ENCODE peak calls at places on chromosomes 12 and 14, in eight cellular contexts. H, R, N, T, U, Q, D and Z are unnamed samples.
A peak's percentile ranks its signal among the peaks of the same experiment; 100 is the strongest.

GRCh38 chr14:78567343-78567742 is 397.2 kb downstream of the NRXN3 start:
- DNase-seq in H (no peak), R (no peak), N (no peak), T (no peak), U (no peak), Q (no peak), D (no peak), Z (peak; percentile 13)

GRCh38 chr12:6206327-6206726 is 6.1 kb downstream of the CD9 start:
- DNase-seq in H (no peak), R (no peak), N (no peak), T (no peak), U (no peak), Q (no peak), D (no peak), Z (no peak)

GRCh38 chr12:132030367-132031038 is 80.8 kb downstream of the EP400 start:
- DNase-seq in H (no peak), R (no peak), N (peak; percentile 84), T (no peak), U (peak; percentile 40), Q (no peak), D (peak; percentile 8), Z (no peak)

GRCh38 chr12:24909667-24910066 is 39.2 kb downstream of the BCAT1 start:
- DNase-seq in H (no peak), R (no peak), N (no peak), T (peak; percentile 24), U (peak; percentile 80), Q (peak; percentile 36), D (peak; percentile 75), Z (no peak)

GRCh38 chr14:21734457-21735074 is 60.9 kb upstream of the OR4E1 start:
- DNase-seq in H (no peak), R (peak; percentile 78), N (peak; percentile 81), T (peak; percentile 34), U (no peak), Q (peak; percentile 46), D (peak; percentile 58), Z (peak; percentile 88)

GRCh38 chr12:9039397-9039977 is 50.1 kb downstream of the KLRG1 start:
- DNase-seq in H (no peak), R (peak; percentile 66), N (peak; percentile 64), T (no peak), U (no peak), Q (peak; percentile 31), D (peak; percentile 58), Z (peak; percentile 69)

GRCh38 chr14:22570132-22570949 is 18.7 kb downstream of the DAD1 start:
- DNase-seq in H (no peak), R (peak; percentile 92), N (peak; percentile 92), T (peak; percentile 86), U (peak; percentile 82), Q (peak; percentile 91), D (peak; percentile 89), Z (peak; percentile 94)

GRCh38 chr12:106736051-106736957 is 38.2 kb upstream of the RIC8B start:
- DNase-seq in H (no peak), R (no peak), N (peak; percentile 13), T (no peak), U (no peak), Q (no peak), D (no peak), Z (peak; percentile 12)

GRCh38 chr12:117857632-117858274 is 111.0 kb downstream of the KSR2 start:
- DNase-seq in H (no peak), R (peak; percentile 67), N (peak; percentile 88), T (peak; percentile 58), U (no peak), Q (peak; percentile 69), D (peak; percentile 42), Z (peak; percentile 64)

GRCh38 chr14:88013750-88014349 is 8.9 kb downstream of the GPR65 start:
- DNase-seq in H (no peak), R (peak; percentile 83), N (peak; percentile 84), T (peak; percentile 70), U (peak; percentile 77), Q (peak; percentile 87), D (peak; percentile 87), Z (peak; percentile 76)

GRCh38 chr12:27246774-27247173 is 2.7 kb downstream of the STK38L start:
- DNase-seq in H (no peak), R (no peak), N (no peak), T (no peak), U (no peak), Q (no peak), D (no peak), Z (no peak)

GRCh38 chr12:71477609-71478008 is 38.0 kb downstream of the LGR5 start:
- DNase-seq in H (no peak), R (no peak), N (no peak), T (no peak), U (no peak), Q (no peak), D (no peak), Z (no peak)

GRCh38 chr14:23566112-23566781 is 1.3 kb downstream of the AP1G2 start:
- DNase-seq in H (no peak), R (no peak), N (no peak), T (no peak), U (no peak), Q (no peak), D (no peak), Z (no peak)

GRCh38 chr14:94320243-94320642 is 2.9 kb downstream of the SERPINA6 start:
- DNase-seq in H (no peak), R (no peak), N (peak; percentile 6), T (peak; percentile 70), U (no peak), Q (no peak), D (no peak), Z (no peak)

GRCh38 chr12:74889563-74890236 is 319.9 kb downstream of the KCNC2 start:
- DNase-seq in H (no peak), R (no peak), N (peak; percentile 86), T (no peak), U (no peak), Q (no peak), D (peak; percentile 3), Z (no peak)

GRCh38 chr12:4962539-4963486 is 53.1 kb downstream of the KCNA1 start:
- DNase-seq in H (no peak), R (no peak), N (peak; percentile 24), T (no peak), U (no peak), Q (no peak), D (peak; percentile 8), Z (peak; percentile 10)

GRCh38 chr14:91388551-91388975 is 29.1 kb downstream of the CCDC88C start:
- DNase-seq in H (no peak), R (no peak), N (no peak), T (no peak), U (no peak), Q (no peak), D (no peak), Z (no peak)

GRCh38 chr12:26798013-26798412 is 35.0 kb downstream of the ITPR2 start:
- DNase-seq in H (no peak), R (no peak), N (no peak), T (no peak), U (no peak), Q (no peak), D (peak; percentile 55), Z (no peak)

GRCh38 chr14:91394105-91395081 is 23.2 kb downstream of the CCDC88C start:
- DNase-seq in H (no peak), R (no peak), N (no peak), T (no peak), U (no peak), Q (no peak), D (no peak), Z (no peak)

GRCh38 chr14:61527325-61528100 is 167.8 kb upstream of the HIF1A start:
- DNase-seq in H (no peak), R (no peak), N (peak; percentile 85), T (no peak), U (no peak), Q (peak; percentile 43), D (peak; percentile 89), Z (no peak)
- TF ChIP-seq CTCF in H (no peak), R (no peak), N (no peak), T (no peak), U (no peak), Q (no peak), D (no peak), Z (no peak)

GRCh38 chr14:55130194-55130550 is 1.1 kb downstream of the LGALS3 start:
- DNase-seq in H (no peak), R (no peak), N (peak; percentile 97), T (no peak), U (no peak), Q (no peak), D (peak; percentile 11), Z (no peak)
- H3K4me1 ChIP-seq in H (peaks cover 24% of the 10 kb centered on the region), R (peaks cover 13% of the 10 kb centered on the region), N (peaks cover 53% of the 10 kb centered on the region), T (peaks cover 23% of the 10 kb centered on the region), U (peaks cover 49% of the 10 kb centered on the region), Q (peaks cover 20% of the 10 kb centered on the region), D (no peaks in the 10 kb centered on the region), Z (peaks cover 7% of the 10 kb centered on the region)

GRCh38 chr14:60658909-60659585 is 9.8 kb upstream of the SIX1 start:
- DNase-seq in H (no peak), R (peak; percentile 28), N (peak; percentile 83), T (no peak), U (no peak), Q (no peak), D (no peak), Z (peak; percentile 65)

GRCh38 chr14:60656755-60657608 is 7.7 kb upstream of the SIX1 start:
- DNase-seq in H (peak; percentile 90), R (peak; percentile 90), N (peak; percentile 76), T (peak; percentile 51), U (no peak), Q (peak; percentile 66), D (peak; percentile 74), Z (peak; percentile 52)

GRCh38 chr14:60655898-60656754 is 6.8 kb upstream of the SIX1 start:
- DNase-seq in H (no peak), R (peak; percentile 59), N (no peak), T (no peak), U (no peak), Q (no peak), D (no peak), Z (no peak)

GRCh38 chr14:60657609-60657983 is 8.3 kb upstream of the SIX1 start:
- DNase-seq in H (no peak), R (peak; percentile 53), N (no peak), T (no peak), U (no peak), Q (no peak), D (no peak), Z (no peak)

DNA sequence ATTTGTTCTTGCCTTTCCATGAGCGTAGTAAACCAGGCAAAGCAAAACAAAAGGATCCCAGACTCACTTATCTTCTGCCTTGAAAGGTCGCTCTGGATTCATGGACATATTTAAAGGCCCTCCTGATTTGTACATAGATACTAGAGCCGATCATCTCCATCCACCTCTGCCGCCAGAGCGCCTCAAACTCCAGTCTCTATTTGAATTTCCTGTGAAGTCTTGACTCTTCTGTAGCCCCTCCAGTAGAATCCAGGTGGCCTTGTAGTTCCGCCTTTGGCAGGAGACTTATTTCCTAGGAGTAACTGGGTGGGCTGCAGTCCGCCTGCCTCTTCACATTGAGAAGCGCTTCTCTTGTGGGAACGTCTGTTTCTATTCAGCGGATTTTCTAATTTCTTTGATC is 8.8 kb upstream of the SIX1 start:
- DNase-seq in H (no peak), R (peak; percentile 41), N (peak; percentile 8), T (no peak), U (no peak), Q (no peak), D (no peak), Z (no peak)
- H3K4me3 ChIP-seq in H (peak overlapping the region; percentile 60), R (peak overlapping the region; percentile 62), N (peak overlapping the region; percentile 80), T (peak overlapping the region; percentile 65), U (peak overlapping the region; percentile 78), Q (peak overlapping the region; percentile 68), D (peak overlapping the region; percentile 51), Z (no peak overlapping the region)

DNA sequence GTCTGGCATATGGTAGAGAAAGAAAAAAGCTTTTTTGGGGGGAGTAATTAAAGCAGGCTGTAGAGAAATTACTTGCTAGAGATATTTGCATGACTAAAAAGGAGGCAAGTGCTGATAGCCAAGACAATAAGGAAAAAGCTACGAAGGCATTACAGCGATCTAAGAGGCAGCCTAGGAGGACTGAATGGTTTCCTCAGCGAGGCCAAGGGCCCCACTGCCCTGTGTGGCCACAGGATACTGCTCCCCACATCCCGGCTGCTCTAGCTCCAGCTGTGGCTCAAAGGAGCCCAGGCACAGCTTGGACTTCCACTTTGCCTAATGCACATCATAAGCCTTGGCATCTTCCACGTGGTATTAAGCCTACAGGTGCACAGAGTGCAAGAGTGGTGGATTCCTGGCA is 53.6 kb downstream of the LRRIQ1 start:
- DNase-seq in H (peak; percentile 37), R (no peak), N (no peak), T (no peak), U (no peak), Q (no peak), D (no peak), Z (no peak)
- TF ChIP-seq CTCF in H (no peak), R (no peak), N (no peak), T (no peak), U (no peak), Q (no peak), D (no peak), Z (no peak)